ENCODE peak calls at places on chromosomes 13 and 19, in six cellular contexts. One of them, this sample, is unnamed.

GRCh38 chr19:39111593-39112199 is 13.9 kb upstream of the PAK4 start:
- DNase-seq in pancreas: no peak
- DNase-seq in body of pancreas: no peak
- DNase-seq in BJ: no peak
- DNase-seq in GM12865: no peak
- DNase-seq in osteoblast: peak
- DNase-seq in this sample: no peak

GRCh38 chr19:15544283-15544682 is 36.0 kb downstream of the CYP4F22 start:
- DNase-seq in pancreas: no peak
- DNase-seq in body of pancreas: no peak
- DNase-seq in BJ: no peak
- DNase-seq in GM12865: no peak
- DNase-seq in osteoblast: no peak
- DNase-seq in this sample: no peak

GRCh38 chr19:4375164-4375619 is 25.2 kb downstream of the SH3GL1 start:
- DNase-seq in pancreas: peak
- DNase-seq in body of pancreas: peak
- DNase-seq in BJ: no peak
- DNase-seq in GM12865: no peak
- DNase-seq in osteoblast: peak
- DNase-seq in this sample: no peak

GRCh38 chr19:37817180-37817911 is 38.0 kb upstream of the ZNF573 start:
- DNase-seq in pancreas: peak
- DNase-seq in body of pancreas: peak
- DNase-seq in BJ: no peak
- DNase-seq in GM12865: no peak
- DNase-seq in osteoblast: peak
- DNase-seq in this sample: no peak

GRCh38 chr13:83325454-83325853 is 556.8 kb downstream of the SLITRK1 start:
- DNase-seq in pancreas: no peak
- DNase-seq in body of pancreas: no peak
- DNase-seq in BJ: peak
- DNase-seq in GM12865: no peak
- DNase-seq in osteoblast: peak
- DNase-seq in this sample: peak

GRCh38 chr13:100675660-100676129 is 1.1 kb upstream of the TMTC4 start:
- DNase-seq in pancreas: no peak
- DNase-seq in body of pancreas: no peak
- DNase-seq in BJ: no peak
- DNase-seq in GM12865: no peak
- DNase-seq in osteoblast: peak
- DNase-seq in this sample: no peak

GRCh38 chr13:66994498-66995365 is 235.4 kb downstream of the PCDH9 start:
- DNase-seq in pancreas: no peak
- DNase-seq in body of pancreas: no peak
- DNase-seq in BJ: no peak
- DNase-seq in GM12865: peak
- DNase-seq in osteoblast: no peak
- DNase-seq in this sample: no peak

GRCh38 chr19:290539-291521 is at the start of gene PLPP2:
- DNase-seq in pancreas: peak
- DNase-seq in body of pancreas: peak
- DNase-seq in BJ: no peak
- DNase-seq in GM12865: no peak
- DNase-seq in osteoblast: peak
- DNase-seq in this sample: no peak

GRCh38 chr19:662962-663681 is at the start of gene RNF126:
- DNase-seq in pancreas: peak
- DNase-seq in body of pancreas: peak
- DNase-seq in BJ: no peak
- DNase-seq in GM12865: peak
- DNase-seq in osteoblast: peak
- DNase-seq in this sample: peak

GRCh38 chr13:34412295-34412694 is 529.8 kb upstream of the NBEA start:
- DNase-seq in pancreas: no peak
- DNase-seq in body of pancreas: no peak
- DNase-seq in BJ: no peak
- DNase-seq in GM12865: no peak
- DNase-seq in osteoblast: no peak
- DNase-seq in this sample: no peak

GRCh38 chr19:49114630-49115363 is 627 bp downstream of the LIN7B start:
- DNase-seq in pancreas: peak
- DNase-seq in body of pancreas: peak
- DNase-seq in BJ: no peak
- DNase-seq in GM12865: no peak
- DNase-seq in osteoblast: peak
- DNase-seq in this sample: no peak

GRCh38 chr19:51644636-51645271 is 1.9 kb downstream of the SIGLEC14 start:
- DNase-seq in pancreas: no peak
- DNase-seq in body of pancreas: peak
- DNase-seq in BJ: no peak
- DNase-seq in GM12865: peak
- DNase-seq in osteoblast: no peak
- DNase-seq in this sample: no peak

DNA sequence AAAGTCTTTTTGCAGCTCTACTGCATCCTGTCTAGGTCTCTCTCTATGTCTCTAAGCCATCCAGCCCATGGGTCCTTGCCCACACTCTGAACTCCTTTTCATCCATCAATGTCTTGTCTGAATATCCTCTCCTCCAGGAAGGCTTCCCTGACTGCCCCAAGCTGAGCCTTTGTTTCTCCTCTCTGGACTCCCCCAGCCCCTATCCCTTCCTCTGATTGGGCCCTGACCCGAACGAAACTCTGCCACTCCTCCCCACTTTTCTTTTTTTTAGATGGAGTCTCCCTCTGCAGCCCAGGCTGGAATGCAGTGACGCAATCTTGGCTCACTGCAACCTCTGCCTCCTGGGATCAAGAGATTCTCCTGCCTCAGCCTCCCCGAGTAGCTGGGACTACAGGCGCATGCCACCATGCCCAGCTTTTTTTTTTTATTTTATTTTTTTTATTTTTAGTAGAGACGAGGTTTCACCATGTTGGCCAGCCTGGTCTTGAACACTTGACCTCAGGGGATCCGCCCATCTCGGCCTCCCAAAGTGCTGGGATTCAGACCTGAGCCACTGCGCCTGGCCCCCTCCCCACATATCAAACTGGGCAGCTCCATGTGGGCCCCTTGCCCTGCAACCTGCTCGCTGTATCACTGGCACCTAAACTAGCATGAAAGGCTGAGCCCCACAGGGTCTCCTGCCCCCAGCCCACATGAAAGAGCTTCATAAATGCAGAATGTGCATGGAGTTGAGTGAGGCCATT is 870 bp upstream of the UNC13A start:
- DNase-seq in pancreas: no peak
- DNase-seq in body of pancreas: no peak
- DNase-seq in BJ: no peak
- DNase-seq in GM12865: no peak
- DNase-seq in osteoblast: no peak
- DNase-seq in this sample: no peak
- H3K4me3 ChIP-seq in pancreas: no peak
- H3K4me3 ChIP-seq in body of pancreas: no peak
- H3K4me3 ChIP-seq in BJ: no peak
- H3K4me3 ChIP-seq in GM12865: no peak
- H3K4me3 ChIP-seq in osteoblast: no peak
- H3K4me3 ChIP-seq in this sample: no peak

DNA sequence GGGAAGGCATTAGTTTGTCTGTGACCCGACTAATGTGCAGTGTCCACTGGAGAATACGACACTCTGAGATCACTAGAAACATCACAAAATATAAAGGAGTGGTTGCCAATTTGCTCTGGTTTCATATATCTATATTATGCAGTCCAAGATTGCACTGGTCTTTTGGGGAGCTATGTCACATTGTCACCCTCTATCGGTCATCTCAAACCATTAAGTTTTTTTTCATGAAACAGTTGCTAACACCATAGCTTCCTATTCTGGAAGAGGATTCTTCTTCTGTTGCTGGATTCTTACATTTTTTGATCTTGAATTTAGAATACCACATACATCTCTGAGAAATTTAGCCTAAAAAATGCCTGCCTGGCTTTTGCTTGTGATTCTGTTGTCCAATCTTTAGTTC is 168.6 kb downstream of the LACC1 start:
- DNase-seq in pancreas: no peak
- DNase-seq in body of pancreas: no peak
- DNase-seq in BJ: no peak
- DNase-seq in GM12865: peak
- DNase-seq in osteoblast: no peak
- DNase-seq in this sample: no peak
- TF ChIP-seq CTCF in pancreas: no peak
- TF ChIP-seq CTCF in body of pancreas: peak
- TF ChIP-seq CTCF in BJ: no peak
- TF ChIP-seq CTCF in GM12865: peak
- TF ChIP-seq CTCF in osteoblast: peak
- TF ChIP-seq CTCF in this sample: no peak

GRCh38 chr13:46050771-46051170 is 1.8 kb downstream of the ZC3H13 start:
- DNase-seq in pancreas: no peak
- DNase-seq in body of pancreas: no peak
- DNase-seq in BJ: no peak
- DNase-seq in GM12865: no peak
- DNase-seq in osteoblast: peak
- DNase-seq in this sample: no peak

GRCh38 chr13:46057251-46058015 is 4.9 kb upstream of the ZC3H13 start:
- DNase-seq in pancreas: no peak
- DNase-seq in body of pancreas: no peak
- DNase-seq in BJ: no peak
- DNase-seq in GM12865: no peak
- DNase-seq in osteoblast: peak
- DNase-seq in this sample: no peak

GRCh38 chr13:46052314-46053161 is at the start of gene ZC3H13:
- DNase-seq in pancreas: peak
- DNase-seq in body of pancreas: peak
- DNase-seq in BJ: peak
- DNase-seq in GM12865: peak
- DNase-seq in osteoblast: peak
- DNase-seq in this sample: peak

GRCh38 chr13:46051958-46052313 is 610 bp downstream of the ZC3H13 start:
- DNase-seq in pancreas: no peak
- DNase-seq in body of pancreas: no peak
- DNase-seq in BJ: no peak
- DNase-seq in GM12865: no peak
- DNase-seq in osteoblast: no peak
- DNase-seq in this sample: no peak

DNA sequence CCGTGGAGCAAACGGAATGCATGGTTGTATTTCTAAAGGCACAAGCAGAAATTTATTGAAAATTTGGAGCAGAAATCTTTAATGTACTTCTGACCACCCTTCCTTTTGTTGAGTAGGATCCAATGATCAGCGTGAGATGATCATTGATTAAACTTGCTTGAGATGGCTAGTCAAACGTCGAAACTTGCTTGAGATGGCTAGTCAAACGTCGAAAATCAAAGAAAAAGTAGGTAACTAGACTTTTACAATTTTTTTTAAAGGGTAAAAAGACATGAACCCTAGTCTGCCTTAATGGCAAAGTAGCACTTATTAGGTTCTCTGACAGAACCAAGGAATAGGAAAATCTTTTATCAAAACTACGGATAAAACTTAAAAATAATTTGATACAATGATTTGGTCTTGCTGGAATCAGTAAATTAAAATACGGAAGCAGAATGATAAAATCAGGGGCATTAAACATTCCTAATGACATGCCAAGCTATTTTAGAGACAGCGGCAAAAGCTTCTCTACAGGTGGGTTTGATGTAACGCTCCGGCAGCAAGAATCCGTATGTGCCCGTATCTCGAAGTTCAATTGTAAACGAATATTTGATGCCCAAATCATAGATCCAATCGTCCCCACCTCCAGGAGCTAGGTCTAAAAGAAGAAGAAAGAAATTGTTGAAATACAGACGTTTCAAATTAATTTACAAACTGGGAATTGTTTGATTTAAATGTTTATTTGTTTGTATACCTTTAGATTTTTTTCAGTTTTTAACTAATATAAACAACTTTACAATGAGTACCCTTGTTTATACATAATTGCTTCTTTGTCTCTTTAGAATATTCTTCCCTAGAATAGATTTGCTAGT is 841 bp upstream of the ZC3H13 start:
- DNase-seq in pancreas: no peak
- DNase-seq in body of pancreas: no peak
- DNase-seq in BJ: no peak
- DNase-seq in GM12865: no peak
- DNase-seq in osteoblast: no peak
- DNase-seq in this sample: no peak
- H3K4me3 ChIP-seq in pancreas: peak
- H3K4me3 ChIP-seq in body of pancreas: peak
- H3K4me3 ChIP-seq in BJ: peak
- H3K4me3 ChIP-seq in GM12865: peak
- H3K4me3 ChIP-seq in osteoblast: peak
- H3K4me3 ChIP-seq in this sample: peak

GRCh38 chr13:60338754-60339153 is 58.3 kb upstream of the TDRD3 start:
- DNase-seq in pancreas: no peak
- DNase-seq in body of pancreas: no peak
- DNase-seq in BJ: no peak
- DNase-seq in GM12865: no peak
- DNase-seq in osteoblast: no peak
- DNase-seq in this sample: no peak

GRCh38 chr13:60334310-60334709 is 62.7 kb upstream of the TDRD3 start:
- DNase-seq in pancreas: no peak
- DNase-seq in body of pancreas: no peak
- DNase-seq in BJ: no peak
- DNase-seq in GM12865: no peak
- DNase-seq in osteoblast: no peak
- DNase-seq in this sample: no peak

GRCh38 chr13:60331249-60332012 is 65.6 kb upstream of the TDRD3 start:
- DNase-seq in pancreas: no peak
- DNase-seq in body of pancreas: no peak
- DNase-seq in BJ: no peak
- DNase-seq in GM12865: no peak
- DNase-seq in osteoblast: no peak
- DNase-seq in this sample: no peak

GRCh38 chr13:60332682-60333081 is 64.3 kb upstream of the TDRD3 start:
- DNase-seq in pancreas: no peak
- DNase-seq in body of pancreas: no peak
- DNase-seq in BJ: no peak
- DNase-seq in GM12865: no peak
- DNase-seq in osteoblast: no peak
- DNase-seq in this sample: no peak

GRCh38 chr13:60335531-60335930 is 61.5 kb upstream of the TDRD3 start:
- DNase-seq in pancreas: no peak
- DNase-seq in body of pancreas: no peak
- DNase-seq in BJ: no peak
- DNase-seq in GM12865: no peak
- DNase-seq in osteoblast: no peak
- DNase-seq in this sample: no peak
- TF ChIP-seq CTCF in pancreas: peak
- TF ChIP-seq CTCF in body of pancreas: peak
- TF ChIP-seq CTCF in BJ: peak
- TF ChIP-seq CTCF in GM12865: peak
- TF ChIP-seq CTCF in osteoblast: peak
- TF ChIP-seq CTCF in this sample: no peak